ENCODE peak calls at places on chromosomes 12 and 14, in seven cellular contexts. G, T, N, P, Q, H and M are unnamed samples.

GRCh38 chr14:64845878-64846277 is 33.8 kb downstream of the SPTB start:
- DNase-seq in G (no peak), T (no peak), N (no peak), P (peak; percentile 64), Q (no peak), H (no peak), M (no peak)

GRCh38 chr12:52126605-52127578 is 47.4 kb downstream of the SMIM41 start:
- DNase-seq in G (no peak), T (no peak), N (no peak), P (peak; percentile 39), Q (no peak), H (no peak), M (no peak)

GRCh38 chr12:3389911-3390310 is 101.1 kb upstream of the PRMT8 start:
- DNase-seq in G (no peak), T (no peak), N (no peak), P (no peak), Q (no peak), H (no peak), M (no peak)

GRCh38 chr14:97061198-97061597 is 264.0 kb downstream of the VRK1 start:
- DNase-seq in G (no peak), T (no peak), N (peak; percentile 62), P (no peak), Q (no peak), H (no peak), M (no peak)

GRCh38 chr12:19411234-19412221 is 27.8 kb upstream of the AEBP2 start:
- DNase-seq in G (no peak), T (no peak), N (no peak), P (no peak), Q (no peak), H (no peak), M (no peak)

GRCh38 chr14:53156238-53156637 is 3.1 kb upstream of the DDHD1 start:
- DNase-seq in G (no peak), T (no peak), N (no peak), P (no peak), Q (no peak), H (no peak), M (no peak)

GRCh38 chr12:118136559-118137003 is 657 bp downstream of the PEBP1 start:
- DNase-seq in G (peak; percentile 49), T (peak; percentile 52), N (peak; percentile 75), P (peak; percentile 36), Q (peak; percentile 10), H (peak; percentile 61), M (no peak)

GRCh38 chr14:80587096-80587724 is 354.3 kb downstream of the CEP128 start:
- DNase-seq in G (no peak), T (peak; percentile 30), N (no peak), P (peak; percentile 48), Q (no peak), H (no peak), M (no peak)

GRCh38 chr14:39266589-39266870 is 32.8 kb downstream of the MIA2 start:
- DNase-seq in G (peak; percentile 72), T (peak; percentile 96), N (peak; percentile 76), P (peak; percentile 34), Q (no peak), H (peak; percentile 63), M (no peak)

GRCh38 chr12:76880156-76881023 is 1.6 kb upstream of the CSRP2 start:
- DNase-seq in G (no peak), T (peak; percentile 21), N (no peak), P (peak; percentile 88), Q (no peak), H (no peak), M (no peak)

GRCh38 chr12:71421007-71421406 is 18.6 kb upstream of the LGR5 start:
- DNase-seq in G (no peak), T (no peak), N (no peak), P (no peak), Q (no peak), H (no peak), M (no peak)

GRCh38 chr12:45878630-45879255 is 111.6 kb downstream of the SCAF11 start:
- DNase-seq in G (no peak), T (no peak), N (no peak), P (peak; percentile 24), Q (no peak), H (no peak), M (no peak)

GRCh38 chr12:10069099-10069498 is 29.7 kb downstream of the CLEC1A start:
- DNase-seq in G (no peak), T (no peak), N (no peak), P (peak; percentile 28), Q (no peak), H (no peak), M (no peak)

GRCh38 chr12:123513805-123514204 is 19.7 kb downstream of the RILPL1 start:
- DNase-seq in G (no peak), T (no peak), N (no peak), P (no peak), Q (no peak), H (peak; percentile 43), M (no peak)

GRCh38 chr12:11154400-11154925 is 16.5 kb upstream of the SMIM10L1 start:
- DNase-seq in G (no peak), T (no peak), N (no peak), P (no peak), Q (no peak), H (no peak), M (no peak)
- H3K9me3 ChIP-seq in G (no peaks in the 10 kb centered on the region), T (no peaks in the 10 kb centered on the region), N (no peaks in the 10 kb centered on the region), P (peaks cover 2% of the 10 kb centered on the region), Q (no peaks in the 10 kb centered on the region), H (no peaks in the 10 kb centered on the region), M (no peaks in the 10 kb centered on the region)

DNA sequence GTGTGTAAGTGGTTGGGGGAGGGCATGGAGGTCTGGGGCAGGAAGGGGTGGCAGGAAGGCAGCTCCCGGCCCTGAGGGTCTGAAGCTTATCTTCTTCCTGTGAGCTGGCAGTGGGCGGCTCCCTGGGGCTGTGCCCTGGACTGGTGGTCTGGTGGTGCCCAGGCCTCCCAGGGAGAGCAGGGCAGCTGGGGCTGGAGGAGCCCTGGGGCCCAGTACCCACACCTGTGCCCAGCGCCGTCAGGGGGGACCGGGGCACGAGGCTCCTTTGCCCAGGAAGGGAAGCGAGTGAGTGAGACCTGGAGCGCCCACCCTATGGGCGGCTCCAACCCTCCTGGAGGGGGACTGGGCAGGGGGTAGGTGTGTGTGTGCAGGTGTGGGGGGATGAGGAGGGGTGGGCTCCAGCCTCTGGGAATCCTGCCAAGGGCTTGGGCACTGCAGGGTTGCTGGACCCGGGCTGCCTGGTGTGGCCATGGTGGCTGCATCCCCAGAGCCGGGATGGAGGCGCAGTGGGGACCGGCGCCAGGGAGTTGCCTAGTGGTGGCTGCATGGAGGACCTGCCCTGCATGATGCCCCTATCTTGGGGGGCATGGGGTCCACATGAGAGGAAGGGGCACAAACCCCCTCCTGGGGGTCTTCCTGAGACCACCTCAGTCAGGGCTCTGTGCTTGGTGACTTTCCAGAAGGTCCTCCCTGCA is 353.6 kb downstream of the TMEM121 start:
- DNase-seq in G (peak; percentile 5), T (no peak), N (peak; percentile 29), P (no peak), Q (no peak), H (peak; percentile 7), M (peak; percentile 6)
- H3K9me3 ChIP-seq in G (no peaks in the 10 kb centered on the region), T (no peaks in the 10 kb centered on the region), N (no peaks in the 10 kb centered on the region), P (peaks cover 42% of the 10 kb centered on the region), Q (no peaks in the 10 kb centered on the region), H (no peaks in the 10 kb centered on the region), M (no peaks in the 10 kb centered on the region)

GRCh38 chr14:40694026-40694425 is 912.6 kb upstream of the LRFN5 start:
- DNase-seq in G (no peak), T (no peak), N (no peak), P (no peak), Q (no peak), H (no peak), M (no peak)
- H3K9me3 ChIP-seq in G (no peaks in the 10 kb centered on the region), T (peaks cover 83% of the 10 kb centered on the region), N (no peaks in the 10 kb centered on the region), P (peaks cover 2% of the 10 kb centered on the region), Q (no peaks in the 10 kb centered on the region), H (no peaks in the 10 kb centered on the region), M (no peaks in the 10 kb centered on the region)

DNA sequence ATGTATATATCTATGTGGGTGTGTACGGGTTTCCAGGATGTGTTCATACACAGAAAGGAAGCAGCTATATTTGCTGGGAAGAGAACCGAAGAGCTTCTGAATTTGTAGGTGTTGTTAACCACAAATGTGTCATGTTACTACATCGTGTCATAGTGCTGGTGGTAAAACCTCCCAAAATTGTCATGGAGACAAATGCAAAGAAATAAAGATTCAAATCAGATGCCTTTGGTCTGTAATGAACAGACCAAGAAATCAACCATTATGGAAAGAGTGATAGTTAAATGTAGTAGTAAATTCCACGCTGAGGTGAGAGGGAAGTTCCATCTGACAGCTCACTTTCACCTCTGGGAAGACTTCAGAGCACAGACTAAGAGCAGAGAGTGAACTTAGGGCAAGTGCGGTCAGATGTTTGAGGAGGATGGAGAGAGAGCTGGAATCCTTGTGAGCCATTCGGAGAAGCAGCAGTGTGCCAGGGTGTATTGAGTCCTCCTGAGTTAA is 487.5 kb downstream of the TMEM121 start:
- DNase-seq in G (no peak), T (no peak), N (no peak), P (no peak), Q (no peak), H (no peak), M (no peak)
- H3K9me3 ChIP-seq in G (no peaks in the 10 kb centered on the region), T (no peaks in the 10 kb centered on the region), N (no peaks in the 10 kb centered on the region), P (peaks cover 6% of the 10 kb centered on the region), Q (no peaks in the 10 kb centered on the region), H (no peaks in the 10 kb centered on the region), M (no peaks in the 10 kb centered on the region)

DNA sequence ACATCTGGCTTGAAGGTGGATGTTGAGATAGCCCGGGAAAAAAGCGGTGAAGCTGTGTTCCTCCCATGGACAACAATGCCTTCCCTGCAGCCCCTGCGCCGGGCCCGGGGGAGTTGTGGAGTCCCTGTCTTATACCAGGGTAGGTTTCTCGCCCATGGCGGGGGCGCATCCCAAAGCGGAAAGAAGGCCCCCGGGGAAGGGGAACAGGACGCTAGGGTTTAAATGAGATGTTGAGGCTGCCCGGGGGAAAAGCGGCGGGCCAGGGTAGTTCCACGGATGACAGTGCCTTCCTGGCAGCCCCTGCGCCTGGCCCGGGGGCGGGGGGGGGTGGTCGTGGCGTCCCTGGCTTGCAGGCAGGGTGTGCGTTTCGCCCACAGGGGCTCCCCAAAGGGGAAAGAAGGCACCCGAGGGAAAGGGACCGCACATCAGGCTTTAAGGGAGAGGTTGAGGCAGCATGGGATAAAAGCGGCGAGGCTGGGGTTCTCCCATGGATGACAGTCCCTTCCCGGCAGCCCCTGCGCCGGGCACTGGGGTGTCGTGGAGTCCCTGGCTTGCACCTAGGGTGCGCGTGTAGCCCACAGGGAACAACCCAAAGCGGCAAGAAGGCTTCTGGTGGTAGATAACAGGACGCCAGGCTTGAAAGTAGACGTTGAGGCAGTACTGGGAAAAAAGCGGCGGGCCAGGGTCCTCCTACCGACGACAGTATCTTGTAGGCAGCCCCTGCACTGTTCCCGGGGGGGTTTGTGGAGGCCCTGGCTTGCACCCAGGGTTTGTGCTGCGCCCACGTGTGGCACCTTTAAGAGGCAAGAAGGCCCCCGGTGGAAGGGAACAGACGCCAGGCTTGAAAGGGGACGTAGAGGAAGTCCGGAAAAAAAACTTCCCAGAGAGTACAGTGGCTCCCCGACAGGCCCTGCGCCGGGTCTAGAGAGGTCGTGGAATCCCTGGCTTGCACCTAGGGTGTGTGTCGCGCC is 160.8 kb upstream of the ALG10B start:
- DNase-seq in G (no peak), T (no peak), N (no peak), P (no peak), Q (no peak), H (no peak), M (no peak)
- H3K9me3 ChIP-seq in G (no peaks in the 10 kb centered on the region), T (no peaks in the 10 kb centered on the region), N (no peaks in the 10 kb centered on the region), P (peaks cover 65% of the 10 kb centered on the region), Q (no peaks in the 10 kb centered on the region), H (no peaks in the 10 kb centered on the region), M (no peaks in the 10 kb centered on the region)

DNA sequence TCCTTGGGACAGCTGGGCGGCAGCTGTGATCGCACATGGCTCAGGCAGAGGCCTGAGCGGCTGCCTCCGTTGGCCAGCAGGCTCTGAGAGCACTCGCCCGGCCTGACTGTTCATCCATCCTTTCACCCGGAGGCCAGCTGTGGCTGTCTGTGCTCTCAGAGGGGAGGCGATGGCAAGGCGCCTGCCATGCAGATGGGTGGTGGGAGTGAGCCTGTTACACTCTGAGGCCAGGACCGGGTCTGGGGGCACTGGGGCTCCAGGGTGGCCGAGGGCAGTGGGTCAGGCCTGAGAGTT is 292.3 kb downstream of the TMEM121 start:
- DNase-seq in G (no peak), T (no peak), N (no peak), P (no peak), Q (no peak), H (no peak), M (no peak)
- H3K9me3 ChIP-seq in G (no peaks in the 10 kb centered on the region), T (no peaks in the 10 kb centered on the region), N (no peaks in the 10 kb centered on the region), P (peaks cover 34% of the 10 kb centered on the region), Q (no peaks in the 10 kb centered on the region), H (no peaks in the 10 kb centered on the region), M (no peaks in the 10 kb centered on the region)